ENCODE peak calls at places on chromosomes 6 and 20, in four cellular contexts. M is CD8-positive, alpha-beta memory T cell; C is right cardiac atrium; G is mesenchymal stem cell. Y is an unnamed sample.
A peak's percentile ranks its signal among the peaks of the same experiment; 100 is the strongest.

GRCh38 chr20:32144898-32145662 is 35.6 kb downstream of the TM9SF4 start:
- DNase-seq in M (no peak), C (no peak), G (no peak), Y (no peak)

GRCh38 chr6:154878866-154879491 is 116.1 kb upstream of the TIAM2 start:
- DNase-seq in M (no peak), C (no peak), G (no peak), Y (no peak)

GRCh38 chr20:41669708-41670263 is 51.6 kb upstream of the CHD6 start:
- DNase-seq in M (no peak), C (no peak), G (no peak), Y (no peak)

GRCh38 chr6:47159763-47160162 is 117.6 kb upstream of the ADGRF1 start:
- DNase-seq in M (no peak), C (no peak), G (no peak), Y (no peak)

GRCh38 chr6:30871592-30872183 is 12.6 kb upstream of the DDR1 start:
- DNase-seq in M (no peak), C (no peak), G (no peak), Y (no peak)

GRCh38 chr6:151389640-151390275 is 1.6 kb downstream of the ZBTB2 start:
- DNase-seq in M (no peak), C (peak; percentile 71), G (peak; percentile 80), Y (peak; percentile 60)

GRCh38 chr6:39171489-39172376 is 56.7 kb upstream of the SAYSD1 start:
- DNase-seq in M (no peak), C (no peak), G (no peak), Y (no peak)

GRCh38 chr6:136920858-136921520 is 1.1 kb upstream of the SLC35D3 start:
- DNase-seq in M (no peak), C (peak; percentile 9), G (peak; percentile 41), Y (no peak)

GRCh38 chr6:129936329-129937165 is 75.4 kb upstream of the TMEM244 start:
- DNase-seq in M (peak; percentile 14), C (peak; percentile 25), G (peak; percentile 66), Y (no peak)

GRCh38 chr6:107576852-107577251 is 86.9 kb downstream of the SOBP start:
- DNase-seq in M (no peak), C (no peak), G (peak; percentile 83), Y (no peak)

GRCh38 chr6:46635462-46635861 is 17.2 kb downstream of the CYP39A1 start:
- DNase-seq in M (no peak), C (no peak), G (no peak), Y (no peak)

GRCh38 chr6:143368426-143368825 is 82.1 kb downstream of the ADAT2 start:
- DNase-seq in M (no peak), C (no peak), G (peak; percentile 31), Y (no peak)

GRCh38 chr6:170029416-170030283 is 261.2 kb downstream of the DLL1 start:
- DNase-seq in M (no peak), C (no peak), G (no peak), Y (peak; percentile 8)

GRCh38 chr20:45095753-45096371 is 5.1 kb downstream of the KCNS1 start:
- DNase-seq in M (peak; percentile 40), C (peak; percentile 31), G (peak; percentile 55), Y (peak; percentile 10)

GRCh38 chr20:1426231-1426849 is 33.5 kb upstream of the FKBP1A start:
- DNase-seq in M (no peak), C (no peak), G (no peak), Y (no peak)

GRCh38 chr6:367891-368630 is 23.5 kb upstream of the IRF4 start:
- DNase-seq in M (no peak), C (no peak), G (no peak), Y (no peak)

GRCh38 chr6:114364295-114364694 is 21.5 kb upstream of the HS3ST5 start:
- DNase-seq in M (no peak), C (no peak), G (peak; percentile 68), Y (no peak)

GRCh38 chr6:74899416-74899815 is 306.4 kb downstream of the COL12A1 start:
- DNase-seq in M (no peak), C (no peak), G (peak; percentile 31), Y (no peak)

GRCh38 chr20:38073307-38074010 is 39.9 kb downstream of the RPRD1B start:
- DNase-seq in M (no peak), C (peak; percentile 74), G (peak; percentile 70), Y (peak; percentile 52)

GRCh38 chr6:157304840-157305675 is 18.3 kb downstream of the TMEM242 start:
- DNase-seq in M (no peak), C (peak; percentile 30), G (peak; percentile 58), Y (no peak)

GRCh38 chr20:37095108-37095608 is 639 bp downstream of the RBL1 start:
- DNase-seq in M (peak; percentile 13), C (no peak), G (no peak), Y (no peak)

GRCh38 chr20:10553326-10553984 is 118.3 kb downstream of the SLX4IP start:
- DNase-seq in M (no peak), C (peak; percentile 69), G (peak; percentile 77), Y (peak; percentile 22)

GRCh38 chr6:32953775-32954174 is 878 bp upstream of the HLA-DMA start:
- DNase-seq in M (no peak), C (no peak), G (no peak), Y (no peak)
- H3K27ac ChIP-seq in M (no peak overlapping the region), C (no peak overlapping the region), G (no peak overlapping the region), Y (no peak overlapping the region)

GRCh38 chr6:12594541-12594893 is 122.0 kb upstream of the PHACTR1 start:
- DNase-seq in M (no peak), C (no peak), G (peak; percentile 43), Y (no peak)

GRCh38 chr6:12590901-12591300 is 125.7 kb upstream of the PHACTR1 start:
- DNase-seq in M (no peak), C (no peak), G (peak; percentile 16), Y (no peak)

GRCh38 chr6:12595161-12595792 is 121.3 kb upstream of the PHACTR1 start:
- DNase-seq in M (no peak), C (no peak), G (peak; percentile 80), Y (peak; percentile 9)

GRCh38 chr6:12592634-12593033 is 123.9 kb upstream of the PHACTR1 start:
- DNase-seq in M (no peak), C (no peak), G (no peak), Y (no peak)

GRCh38 chr6:12593720-12594540 is 122.6 kb upstream of the PHACTR1 start:
- DNase-seq in M (no peak), C (no peak), G (no peak), Y (no peak)
- H3K4me1 ChIP-seq in M (no peaks in the 10 kb centered on the region), C (no peaks in the 10 kb centered on the region), G (peaks cover 7% of the 10 kb centered on the region), Y (no peaks in the 10 kb centered on the region)

GRCh38 chr6:4607026-4607704 is 169.0 kb upstream of the CDYL start:
- DNase-seq in M (no peak), C (no peak), G (peak; percentile 87), Y (no peak)

GRCh38 chr6:4608361-4609115 is 167.7 kb upstream of the CDYL start:
- DNase-seq in M (no peak), C (no peak), G (no peak), Y (peak; percentile 84)

GRCh38 chr6:4606016-4606415 is 170.2 kb upstream of the CDYL start:
- DNase-seq in M (no peak), C (no peak), G (no peak), Y (no peak)

GRCh38 chr6:4607793-4608192 is 168.4 kb upstream of the CDYL start:
- DNase-seq in M (no peak), C (no peak), G (peak; percentile 21), Y (no peak)

GRCh38 chr6:4606681-4607025 is 169.6 kb upstream of the CDYL start:
- DNase-seq in M (no peak), C (no peak), G (no peak), Y (no peak)
- H3K27ac ChIP-seq in M (no peak overlapping the region), C (no peak overlapping the region), G (no peak overlapping the region), Y (peak overlapping the region; percentile 72)

GRCh38 chr20:53739799-53740785 is 146.5 kb upstream of the ZNF217 start:
- DNase-seq in M (no peak), C (no peak), G (peak; percentile 69), Y (no peak)
- H3K4me1 ChIP-seq in M (peaks cover 33% of the 10 kb centered on the region), C (peaks cover 5% of the 10 kb centered on the region), G (peaks cover 8% of the 10 kb centered on the region), Y (peaks cover 4% of the 10 kb centered on the region)

DNA sequence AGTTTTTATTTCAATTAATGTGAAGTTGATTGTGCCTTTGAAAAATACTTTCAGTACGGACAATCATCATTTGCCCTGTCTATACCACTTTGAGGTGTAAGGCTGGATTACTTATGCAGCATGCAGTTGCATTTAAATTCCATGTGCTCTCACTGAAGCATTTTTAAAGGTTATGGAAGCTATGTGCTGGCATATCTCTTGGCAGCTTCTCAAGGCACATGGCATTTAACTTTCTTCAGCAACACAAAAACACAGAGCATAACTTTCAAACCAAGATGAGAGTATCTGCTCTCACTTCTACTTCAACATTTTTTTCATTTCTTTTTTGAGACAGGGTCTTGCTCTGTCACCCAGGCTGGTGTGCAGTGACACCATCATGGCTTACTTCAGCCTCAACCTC is 360.6 kb upstream of the RUNX2 start:
- DNase-seq in M (no peak), C (no peak), G (no peak), Y (no peak)
- H3K27ac ChIP-seq in M (no peak overlapping the region), C (no peak overlapping the region), G (no peak overlapping the region), Y (no peak overlapping the region)